ENCODE peak calls at places on chromosomes 6 and 20, in seven cellular contexts. G, O, J, F, P, B and D are unnamed samples.

GRCh38 chr20:12453711-12454110 is 536.0 kb downstream of the BTBD3 start:
- DNase-seq in P (no peak), O (no peak), J (no peak), G (no peak), B (no peak), F (no peak), D (no peak)

GRCh38 chr6:137630666-137631065 is 136.5 kb upstream of the OLIG3 start:
- DNase-seq in O (no peak), J (no peak), B (no peak), F (no peak), G (no peak), P (no peak), D (no peak)

GRCh38 chr6:23086100-23086499 is 516.7 kb downstream of the HDGFL1 start:
- DNase-seq in O (no peak), B (no peak), G (no peak), P (no peak), J (no peak), F (no peak), D (no peak)

GRCh38 chr20:61598586-61598985 is 346.5 kb downstream of the CDH4 start:
- DNase-seq in O (no peak), J (no peak), G (no peak), B (no peak), P (no peak), F (no peak), D (no peak)

GRCh38 chr6:9361749-9362148 is 926.4 kb upstream of the SLC35B3 start:
- DNase-seq in B (no peak), G (no peak), F (no peak), P (no peak), J (no peak), O (no peak), D (no peak)

GRCh38 chr6:28587011-28587745 is 61.5 kb downstream of the GPX5 start:
- DNase-seq in J (peak), F (no peak), B (peak), P (peak), O (peak), G (no peak), D (peak)

GRCh38 chr20:48180637-48181036 is 395.4 kb upstream of the SULF2 start:
- DNase-seq in B (no peak), G (no peak), F (no peak), P (no peak), O (no peak), J (no peak), D (no peak)

GRCh38 chr6:158715330-158716311 is 65.8 kb downstream of the SYTL3 start:
- DNase-seq in G (no peak), B (no peak), P (no peak), J (no peak), F (no peak), O (no peak), D (no peak)

GRCh38 chr6:101208152-101208551 is 185.4 kb upstream of the GRIK2 start:
- DNase-seq in P (no peak), G (no peak), J (no peak), F (no peak), O (no peak), B (no peak), D (no peak)

GRCh38 chr6:52362443-52363221 is 681 bp downstream of the PAQR8 start:
- DNase-seq in F (peak), G (no peak), B (peak), J (peak), O (peak), P (peak), D (peak)

GRCh38 chr6:56246941-56247653 is at the start of gene COL21A1:
- DNase-seq in G (no peak), O (peak), F (peak), P (peak), B (peak), J (no peak), D (no peak)

GRCh38 chr6:130967502-130968469 is 95.3 kb downstream of the EPB41L2 start:
- DNase-seq in O (no peak), G (no peak), B (no peak), F (no peak), P (no peak), J (no peak), D (no peak)

GRCh38 chr6:157885211-157885788 is 62.3 kb downstream of the SNX9 start:
- DNase-seq in B (no peak), G (no peak), J (peak), F (no peak), P (no peak), O (no peak), D (no peak)

GRCh38 chr6:6861346-6861745 is 246.4 kb upstream of the RREB1 start:
- DNase-seq in F (no peak), J (no peak), B (no peak), O (no peak), G (no peak), P (no peak), D (no peak)

GRCh38 chr6:16700202-16700997 is 60.9 kb downstream of the ATXN1 start:
- DNase-seq in P (no peak), F (no peak), J (peak), B (no peak), G (no peak), O (no peak), D (no peak)

GRCh38 chr20:44361021-44361420 is 5.5 kb downstream of the HNF4A start:
- DNase-seq in F (no peak), O (no peak), P (no peak), J (no peak), B (no peak), G (no peak), D (no peak)

GRCh38 chr6:96301781-96302180 is 219.8 kb upstream of the UFL1 start:
- DNase-seq in G (peak), J (no peak), F (no peak), O (no peak), P (no peak), B (no peak), D (no peak)

GRCh38 chr6:124683507-124683906 is 278.7 kb upstream of the RNF217 start:
- DNase-seq in O (no peak), F (no peak), B (no peak), J (no peak), P (no peak), G (no peak), D (no peak)

GRCh38 chr20:62400021-62400420 is 7.1 kb downstream of the CABLES2 start:
- DNase-seq in F (no peak), G (no peak), J (no peak), O (no peak), B (no peak), P (no peak), D (no peak)

GRCh38 chr6:36491378-36491965 is 48.7 kb downstream of the KCTD20 start:
- DNase-seq in G (no peak), P (no peak), F (no peak), J (no peak), B (no peak), O (no peak), D (no peak)

GRCh38 chr20:63101781-63102719 is 95.3 kb upstream of the BHLHE23 start:
- DNase-seq in P (peak), G (no peak), F (peak), O (no peak), B (peak), J (peak), D (no peak)

GRCh38 chr20:59643616-59644061 is 39.3 kb downstream of the PHACTR3 start:
- DNase-seq in O (no peak), J (no peak), P (no peak), B (no peak), F (no peak), G (no peak), D (no peak)

GRCh38 chr6:62998022-62998421 is 213.2 kb upstream of the FKBP1C start:
- DNase-seq in P (no peak), O (no peak), F (no peak), J (no peak), B (no peak), G (no peak), D (no peak)

GRCh38 chr6:16239798-16240123 is 1.4 kb downstream of the GMPR start:
- DNase-seq in P (no peak), J (no peak), O (peak), G (peak), B (no peak), F (no peak), D (no peak)

GRCh38 chr6:144151010-144151727 is 852 bp downstream of the STX11 start:
- DNase-seq in P (no peak), J (peak), F (no peak), O (no peak), B (no peak), G (no peak), D (no peak)

GRCh38 chr6:134372603-134373281 is 54.8 kb upstream of the SGK1 start:
- DNase-seq in O (no peak), F (no peak), P (peak), B (peak), G (no peak), J (no peak), D (peak)

GRCh38 chr6:73774311-73774766 is 78.3 kb downstream of the CD109 start:
- DNase-seq in O (peak), F (no peak), J (no peak), G (peak), B (peak), P (peak), D (no peak)

GRCh38 chr20:6651016-6651415 is 116.5 kb upstream of the BMP2 start:
- DNase-seq in G (no peak), F (peak), P (no peak), O (no peak), J (no peak), B (no peak), D (no peak)

GRCh38 chr6:38188677-38189335 is 369.3 kb downstream of the ZFAND3 start:
- DNase-seq in B (no peak), F (no peak), O (no peak), G (no peak), P (no peak), J (no peak), D (no peak)

GRCh38 chr20:8304124-8304800 is 172.2 kb downstream of the PLCB1 start:
- DNase-seq in G (no peak), P (no peak), O (no peak), F (no peak), B (no peak), J (no peak), D (no peak)

GRCh38 chr20:7459123-7459522 is 481.1 kb downstream of the HAO1 start:
- DNase-seq in F (no peak), B (no peak), G (no peak), P (no peak), O (no peak), J (no peak), D (no peak)

GRCh38 chr6:43963203-43963602 is 164.0 kb downstream of the MRPL14 start:
- DNase-seq in B (no peak), J (no peak), F (no peak), G (no peak), P (no peak), O (no peak), D (no peak)

GRCh38 chr20:63973160-63973479 is 3.4 kb upstream of the ZNF512B start:
- DNase-seq in F (no peak), O (no peak), P (no peak), B (no peak), J (no peak), G (no peak), D (no peak)

GRCh38 chr6:134373966-134374365 is 56.1 kb upstream of the SGK1 start:
- DNase-seq in G (no peak), J (no peak), P (no peak), O (no peak), F (no peak), B (no peak), D (no peak)

GRCh38 chr6:14316911-14317535 is 199.5 kb downstream of the CD83 start:
- DNase-seq in F (no peak), B (no peak), P (no peak), O (no peak), G (no peak), J (no peak), D (no peak)

GRCh38 chr20:36261389-36262105 is 25.3 kb downstream of the AAR2 start:
- DNase-seq in B (no peak), O (no peak), J (no peak), G (no peak), P (no peak), F (peak), D (no peak)

DNA sequence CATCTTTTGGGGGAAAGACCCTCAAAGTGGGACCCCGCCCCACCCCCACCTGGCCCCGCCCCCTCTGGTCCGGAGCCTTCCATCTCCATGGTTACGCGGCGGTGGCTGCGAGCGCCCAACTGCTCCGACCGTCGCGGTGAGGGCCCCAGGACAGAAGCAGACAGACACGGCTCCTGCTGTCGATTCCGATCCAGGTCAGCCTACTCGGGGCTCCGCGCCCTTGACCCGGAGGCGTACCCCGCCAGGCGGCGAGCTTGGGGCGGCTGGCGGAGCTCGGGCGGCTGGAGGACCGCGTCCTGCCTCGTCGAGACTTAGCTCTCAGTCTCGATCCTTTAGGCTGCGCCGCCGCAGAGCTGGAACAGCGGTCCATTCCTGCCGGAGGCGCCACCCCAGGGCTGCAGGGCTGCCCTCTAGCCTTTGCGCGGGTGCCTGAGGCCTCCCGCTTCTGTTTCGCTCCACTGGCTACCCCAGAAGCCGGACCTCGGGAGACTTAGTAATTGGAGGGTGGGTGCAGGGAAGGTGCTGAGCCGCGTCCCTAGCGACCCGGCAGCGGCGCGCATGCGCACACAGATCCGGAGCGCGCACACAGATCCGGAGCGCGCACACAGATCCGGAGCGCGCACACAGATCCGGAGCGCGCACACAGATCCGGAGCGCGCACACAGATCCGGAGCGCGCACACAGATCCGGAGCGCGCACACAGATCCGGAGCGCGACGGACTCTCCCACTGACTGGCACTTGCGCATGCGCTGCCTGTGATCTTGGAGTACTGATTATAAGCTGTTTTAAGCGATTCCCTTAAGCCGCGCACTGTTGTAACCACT is at the start of gene CFAP206:
- DNase-seq in G (peak), F (peak), P (peak), J (peak), O (peak), B (peak), D (peak)
- TF ChIP-seq CTCF in G (no peak), F (peak), P (no peak), J (no peak), O (no peak), B (peak), D (no peak)

GRCh38 chr20:34829191-34829590 is 3.7 kb upstream of the NCOA6 start:
- DNase-seq in G (no peak), O (no peak), B (no peak), P (no peak), J (no peak), F (no peak), D (no peak)

GRCh38 chr20:34825530-34826362 is at the start of gene NCOA6:
- DNase-seq in B (peak), O (peak), G (peak), P (peak), F (peak), J (peak), D (peak)

GRCh38 chr20:34824026-34824860 is 1.2 kb downstream of the NCOA6 start:
- DNase-seq in B (peak), J (peak), F (peak), P (peak), G (peak), O (peak), D (peak)

GRCh38 chr20:34820805-34821578 is 4.5 kb downstream of the NCOA6 start:
- DNase-seq in O (no peak), F (no peak), J (no peak), G (no peak), B (no peak), P (no peak), D (no peak)

GRCh38 chr20:34824861-34825529 is 456 bp downstream of the NCOA6 start:
- DNase-seq in B (peak), J (peak), G (peak), O (peak), F (peak), P (peak), D (no peak)
- TF ChIP-seq CTCF in B (peak), J (no peak), G (no peak), O (no peak), F (no peak), P (peak), D (no peak)

GRCh38 chr20:52461602-52462001 is 270.0 kb upstream of the ZFP64 start:
- DNase-seq in J (no peak), G (no peak), P (no peak), B (no peak), F (no peak), O (no peak), D (no peak)
- TF ChIP-seq CTCF in J (no peak), G (no peak), P (no peak), B (no peak), F (no peak), O (no peak), D (no peak)

GRCh38 chr6:26521485-26522391 is 16.4 kb upstream of the HMGN4 start:
- DNase-seq in P (peak), O (peak), J (peak), G (no peak), B (peak), F (peak), D (peak)
- TF ChIP-seq CTCF in P (peak), O (peak), J (no peak), G (no peak), B (peak), F (peak), D (no peak)

GRCh38 chr6:128731249-128732165 is 151.4 kb upstream of the LAMA2 start:
- DNase-seq in P (no peak), B (no peak), G (peak), O (no peak), J (no peak), F (no peak), D (no peak)
- TF ChIP-seq CTCF in P (peak), B (peak), G (peak), O (peak), J (peak), F (peak), D (no peak)

GRCh38 chr6:30485236-30485635 is 4.1 kb upstream of the HLA-E start:
- DNase-seq in G (no peak), J (no peak), F (no peak), P (no peak), O (no peak), B (no peak), D (no peak)

GRCh38 chr6:30483677-30484279 is 5.5 kb upstream of the HLA-E start:
- DNase-seq in J (no peak), P (no peak), O (peak), F (no peak), B (no peak), G (peak), D (no peak)

GRCh38 chr6:30480536-30481156 is 8.7 kb upstream of the HLA-E start:
- DNase-seq in F (no peak), O (no peak), G (no peak), J (peak), B (no peak), P (no peak), D (no peak)

DNA sequence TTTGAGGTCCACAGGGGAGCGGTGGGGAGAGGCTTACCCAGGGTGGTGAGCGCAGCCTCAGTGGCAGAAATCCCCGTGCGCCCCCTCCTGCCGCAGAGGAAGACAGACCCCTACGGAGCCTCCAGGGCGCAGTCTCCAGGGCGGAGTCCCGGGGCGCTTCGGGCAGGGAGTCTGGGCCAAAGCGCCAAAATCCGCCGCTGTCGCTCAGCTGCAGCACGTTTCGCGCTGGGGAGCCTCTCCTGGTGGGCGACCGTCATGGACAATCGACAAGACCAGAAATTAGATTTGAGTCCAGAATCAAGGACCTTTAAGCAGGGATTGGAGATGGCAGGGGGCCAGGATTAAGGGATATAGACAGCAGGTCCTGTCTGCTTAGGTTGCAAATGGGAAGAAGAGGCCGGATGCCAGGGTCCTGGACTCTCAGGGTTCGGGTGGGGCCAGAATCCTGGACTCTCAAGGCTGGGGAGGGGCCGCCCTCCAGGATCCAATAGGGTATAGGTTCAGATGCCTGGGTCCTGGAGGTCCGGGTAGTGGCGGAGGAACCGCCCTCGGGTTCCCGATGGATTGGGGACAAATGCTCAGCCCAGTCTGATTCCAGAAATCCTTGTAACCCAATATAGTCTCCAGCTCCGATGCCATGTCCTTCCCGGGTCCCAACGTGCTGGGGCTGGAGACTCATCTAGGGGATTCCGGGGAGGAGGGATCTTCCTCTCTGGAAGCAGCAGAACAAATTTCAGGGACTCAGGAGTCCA is 7.9 kb upstream of the HLA-E start:
- DNase-seq in O (no peak), J (no peak), F (no peak), P (no peak), B (no peak), G (no peak), D (no peak)
- TF ChIP-seq CTCF in O (no peak), J (no peak), F (no peak), P (no peak), B (no peak), G (no peak), D (no peak)

GRCh38 chr20:40703981-40704530 is 15.0 kb upstream of the MAFB start:
- DNase-seq in P (no peak), G (no peak), J (no peak), O (no peak), F (no peak), B (no peak), D (no peak)

GRCh38 chr20:40705413-40705812 is 16.4 kb upstream of the MAFB start:
- DNase-seq in G (no peak), P (no peak), B (no peak), F (no peak), J (no peak), O (no peak), D (no peak)

GRCh38 chr20:40710608-40711007 is 21.6 kb upstream of the MAFB start:
- DNase-seq in F (no peak), P (no peak), J (no peak), O (no peak), B (no peak), G (no peak), D (no peak)

GRCh38 chr20:40704828-40705227 is 15.8 kb upstream of the MAFB start:
- DNase-seq in O (no peak), F (no peak), G (no peak), P (no peak), J (no peak), B (no peak), D (no peak)

GRCh38 chr20:40706977-40707582 is 18.0 kb upstream of the MAFB start:
- DNase-seq in J (no peak), P (no peak), G (peak), F (no peak), B (no peak), O (no peak), D (no peak)
- TF ChIP-seq CTCF in J (no peak), P (no peak), G (peak), F (no peak), B (no peak), O (no peak), D (no peak)